ENCODE peak calls at places on chromosomes 12 and 14, in nine cellular contexts. I is neural progenitor cell, K is K562, S is lung, V is A549, T is IMR-90, P is left ventricle myocardium inferior, J is upper lobe of left lung, W is fibroblast of lung. Y is an unnamed sample.

GRCh38 chr12:22333186-22333745 is 1.2 kb downstream of the ST8SIA1 start:
- DNase-seq in P (no peak), V (no peak), T (peak; percentile 65), J (no peak), I (no peak), K (no peak), S (no peak), W (peak; percentile 93), Y (no peak)

GRCh38 chr12:70367268-70368141 is 1.4 kb downstream of the KCNMB4 start:
- DNase-seq in W (peak; percentile 15), T (peak; percentile 11), I (peak; percentile 13), J (no peak), S (no peak), K (no peak), V (no peak), P (no peak), Y (no peak)

GRCh38 chr14:52091913-52092312 is 23.1 kb upstream of the NID2 start:
- DNase-seq in I (no peak), W (no peak), T (no peak), P (no peak), K (no peak), J (no peak), V (no peak), S (no peak), Y (no peak)

GRCh38 chr12:54596526-54596946 is 8.1 kb upstream of the PPP1R1A start:
- DNase-seq in W (peak; percentile 60), I (peak; percentile 87), J (no peak), P (peak; percentile 48), S (peak; percentile 60), T (peak; percentile 52), K (peak; percentile 59), V (peak; percentile 60), Y (peak; percentile 81)

GRCh38 chr12:90013409-90013808 is 304.8 kb upstream of the ATP2B1 start:
- DNase-seq in K (no peak), W (peak; percentile 32), T (peak; percentile 9), S (no peak), V (no peak), I (peak; percentile 38), P (no peak), J (no peak), Y (no peak)

GRCh38 chr14:38171197-38171596 is 36.5 kb upstream of the SSTR1 start:
- DNase-seq in T (peak; percentile 33), K (no peak), P (no peak), W (no peak), S (peak; percentile 53), V (no peak), I (no peak), J (no peak), Y (no peak)

GRCh38 chr12:9109213-9109522 is 6.6 kb downstream of the A2M start:
- DNase-seq in J (no peak), S (no peak), W (no peak), K (no peak), I (no peak), T (no peak), P (no peak), V (no peak), Y (no peak)

GRCh38 chr14:77065851-77066554 is 32.1 kb upstream of the CIPC start:
- DNase-seq in T (no peak), K (no peak), V (no peak), S (no peak), W (no peak), I (no peak), P (no peak), J (no peak), Y (no peak)

GRCh38 chr12:106348411-106348810 is 9.1 kb upstream of the POLR3B start:
- DNase-seq in V (no peak), S (no peak), K (no peak), J (no peak), T (no peak), I (no peak), W (no peak), P (no peak), Y (no peak)

GRCh38 chr12:93784339-93785086 is 107.3 kb downstream of the CRADD start:
- DNase-seq in S (no peak), V (no peak), W (peak; percentile 89), P (peak; percentile 30), K (peak; percentile 45), I (peak; percentile 72), T (peak; percentile 76), J (no peak), Y (no peak)

GRCh38 chr12:20451759-20452158 is 83.4 kb downstream of the PDE3A start:
- DNase-seq in I (no peak), T (peak; percentile 71), W (no peak), J (no peak), S (no peak), P (no peak), V (peak; percentile 10), K (no peak), Y (no peak)

GRCh38 chr14:95516554-95517209 is at the start of gene SYNE3:
- DNase-seq in W (no peak), S (no peak), I (peak; percentile 66), V (peak; percentile 46), T (no peak), J (peak; percentile 94), P (peak; percentile 78), K (peak; percentile 80), Y (peak; percentile 82)

GRCh38 chr12:51922146-51922545 is 14.8 kb downstream of the ACVRL1 start:
- DNase-seq in K (no peak), S (no peak), P (no peak), W (no peak), J (no peak), V (no peak), T (no peak), I (no peak), Y (no peak)

GRCh38 chr14:68787235-68787727 is 5.6 kb downstream of the ZFP36L1 start:
- DNase-seq in T (no peak), I (peak; percentile 16), W (peak; percentile 49), V (no peak), K (no peak), S (no peak), J (no peak), P (no peak), Y (no peak)

GRCh38 chr12:67774983-67775587 is 126.5 kb downstream of the DYRK2 start:
- DNase-seq in W (no peak), K (no peak), V (no peak), S (no peak), J (no peak), P (no peak), I (no peak), T (peak; percentile 8), Y (no peak)

GRCh38 chr12:103903979-103904378 is 26.2 kb upstream of the HSP90B1 start:
- DNase-seq in T (no peak), J (no peak), V (no peak), S (no peak), W (no peak), K (no peak), I (no peak), P (no peak), Y (no peak)

GRCh38 chr12:103905730-103906349 is 24.4 kb upstream of the HSP90B1 start:
- DNase-seq in I (no peak), S (no peak), V (no peak), P (no peak), T (no peak), K (no peak), W (no peak), J (no peak), Y (no peak)

DNA sequence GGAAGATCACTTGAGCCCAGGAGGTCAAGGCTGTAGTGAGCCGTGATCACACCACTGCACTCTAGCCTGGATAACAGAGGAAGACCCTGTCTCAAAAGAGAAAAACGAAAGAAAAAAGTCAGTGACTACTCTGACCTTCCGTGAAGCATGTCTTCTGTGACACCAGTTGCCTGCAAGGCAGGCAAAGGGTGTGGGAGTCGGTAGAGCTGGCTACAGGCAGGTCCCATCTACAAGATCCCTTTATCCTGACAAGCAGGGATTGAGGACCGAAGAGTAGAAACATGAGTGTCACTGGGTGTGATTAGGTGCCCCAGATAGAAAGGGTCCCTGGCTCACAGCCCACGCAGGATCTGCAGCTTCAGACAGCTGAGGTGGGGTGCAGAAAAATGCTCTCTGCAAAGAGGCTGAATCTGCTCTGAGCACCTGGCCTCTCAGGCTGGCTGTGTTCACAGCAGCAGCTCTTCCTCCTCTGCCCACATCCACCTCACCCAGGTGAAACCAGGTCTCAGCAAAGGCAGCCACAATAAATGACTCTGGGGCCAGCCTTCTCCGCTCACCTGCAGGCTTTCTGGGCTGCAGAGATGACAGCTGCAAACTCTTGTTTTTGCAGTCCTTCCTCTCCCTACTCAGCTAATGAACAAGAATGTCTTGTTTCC is 28.6 kb upstream of the HSP90B1 start:
- DNase-seq in V (no peak), S (no peak), T (no peak), I (no peak), P (no peak), W (no peak), J (no peak), K (no peak), Y (no peak)
- H3K27ac ChIP-seq in V (no peak overlapping the region), S (no peak overlapping the region), T (no peak overlapping the region), I (no peak overlapping the region), P (no peak overlapping the region), W (no peak overlapping the region), J (no peak overlapping the region), K (no peak overlapping the region), Y (no peak overlapping the region)

GRCh38 chr12:123115409-123116111 is 35.3 kb downstream of the PITPNM2 start:
- DNase-seq in W (peak; percentile 98), P (peak; percentile 52), K (no peak), I (no peak), S (no peak), J (no peak), V (no peak), T (peak; percentile 97), Y (peak; percentile 74)
- H3K4me1 ChIP-seq in W (peaks cover 8% of the 10 kb centered on the region), P (peaks cover 92% of the 10 kb centered on the region), K (peaks cover 13% of the 10 kb centered on the region), I (peaks cover 6% of the 10 kb centered on the region), S (peaks cover 32% of the 10 kb centered on the region), J (peaks cover 26% of the 10 kb centered on the region), V (peaks cover 15% of the 10 kb centered on the region), T (peaks cover 32% of the 10 kb centered on the region), Y (peaks cover 26% of the 10 kb centered on the region)

GRCh38 chr12:53492830-53493609 is 6.2 kb downstream of the MAP3K12 start:
- DNase-seq in W (peak; percentile 89), V (peak; percentile 72), J (peak; percentile 98), I (peak; percentile 97), S (peak; percentile 93), K (peak; percentile 92), T (peak; percentile 80), P (peak; percentile 92), Y (peak; percentile 99)
- H3K27ac ChIP-seq in W (peak overlapping the region; percentile 80), V (peak overlapping the region; percentile 89), J (peak overlapping the region; percentile 90), I (peak overlapping the region; percentile 79), S (peak overlapping the region; percentile 71), K (peak overlapping the region; percentile 56), T (peak overlapping the region; percentile 95), P (peak overlapping the region; percentile 83), Y (peak overlapping the region; percentile 92)

GRCh38 chr12:2083008-2083407 is 30.2 kb downstream of the CACNA1C start:
- DNase-seq in J (no peak), I (no peak), W (no peak), V (no peak), K (no peak), S (no peak), T (peak; percentile 43), P (no peak), Y (no peak)

GRCh38 chr12:2083561-2083960 is 30.8 kb downstream of the CACNA1C start:
- DNase-seq in I (no peak), P (no peak), K (no peak), J (no peak), T (no peak), V (no peak), S (no peak), W (no peak), Y (no peak)

GRCh38 chr12:2084553-2085296 is 31.9 kb downstream of the CACNA1C start:
- DNase-seq in I (no peak), J (no peak), S (no peak), V (no peak), K (no peak), P (peak; percentile 45), W (peak; percentile 77), T (peak; percentile 89), Y (no peak)

GRCh38 chr12:2080604-2081003 is 27.8 kb downstream of the CACNA1C start:
- DNase-seq in T (no peak), V (no peak), P (no peak), J (no peak), S (no peak), K (no peak), W (no peak), I (no peak), Y (no peak)

GRCh38 chr12:2082321-2082720 is 29.5 kb downstream of the CACNA1C start:
- DNase-seq in P (no peak), J (no peak), W (no peak), S (no peak), I (no peak), V (no peak), T (no peak), K (no peak), Y (no peak)
- H3K4me1 ChIP-seq in P (peaks cover 87% of the 10 kb centered on the region), J (no peaks in the 10 kb centered on the region), W (peaks cover 24% of the 10 kb centered on the region), S (peaks cover 2% of the 10 kb centered on the region), I (no peaks in the 10 kb centered on the region), V (no peaks in the 10 kb centered on the region), T (peaks cover 8% of the 10 kb centered on the region), K (no peaks in the 10 kb centered on the region), Y (no peaks in the 10 kb centered on the region)

Y was measured in kidney.